ENCODE peak calls at places on chromosome 20, in eight cellular contexts. I is GM10248, Q is fibroblast of the conjunctiva, J is AG20443, X is AG08395, T is caudate nucleus, L is colonic mucosa, D is substantia nigra. R is an unnamed sample.

GRCh38 chr20:64238851-64239387 is 16.6 kb upstream of the PCMTD2 start:
- DNase-seq in L (no peak), Q (no peak), J (no peak), X (no peak), D (no peak), I (peak; percentile 87), T (no peak), R (no peak)

GRCh38 chr20:17854307-17854903 is 114.2 kb downstream of the SNX5 start:
- DNase-seq in L (peak; percentile 84), X (peak; percentile 63), J (peak; percentile 69), D (peak; percentile 62), I (no peak), T (no peak), Q (no peak), R (peak; percentile 43)

GRCh38 chr20:38001981-38002380 is 31.3 kb downstream of the TTI1 start:
- DNase-seq in Q (no peak), D (no peak), T (no peak), I (no peak), X (no peak), L (no peak), J (no peak), R (peak; percentile 37)

GRCh38 chr20:19564261-19564660 is 193.8 kb upstream of the RIN2 start:
- DNase-seq in I (no peak), T (no peak), J (no peak), L (no peak), Q (no peak), D (no peak), X (no peak), R (no peak)

GRCh38 chr20:25315418-25316210 is 67.7 kb downstream of the PYGB start:
- DNase-seq in X (peak; percentile 39), D (no peak), L (no peak), T (no peak), J (peak; percentile 68), I (no peak), Q (no peak), R (peak; percentile 88)

GRCh38 chr20:61262036-61262435 is 10.0 kb downstream of the CDH4 start:
- DNase-seq in T (no peak), X (no peak), J (no peak), D (no peak), L (no peak), Q (no peak), I (no peak), R (no peak)

GRCh38 chr20:20084296-20084752 is 32.0 kb downstream of the CFAP61 start:
- DNase-seq in Q (no peak), T (peak; percentile 48), I (no peak), J (no peak), D (no peak), L (no peak), X (no peak), R (no peak)

GRCh38 chr20:31560900-31561598 is 44.0 kb upstream of the ID1 start:
- DNase-seq in D (no peak), L (no peak), X (peak; percentile 94), J (peak; percentile 88), T (no peak), I (no peak), Q (peak; percentile 89), R (peak; percentile 97)

GRCh38 chr20:49437057-49437456 is 45.4 kb downstream of the KCNB1 start:
- DNase-seq in I (no peak), T (no peak), J (no peak), X (no peak), D (no peak), L (no peak), Q (no peak), R (no peak)

GRCh38 chr20:50642288-50642803 is 49.0 kb downstream of the RIPOR3 start:
- DNase-seq in I (no peak), D (no peak), X (no peak), J (no peak), T (no peak), Q (no peak), L (no peak), R (no peak)

GRCh38 chr20:12455152-12455551 is 537.5 kb downstream of the BTBD3 start:
- DNase-seq in X (no peak), J (no peak), T (no peak), L (peak; percentile 31), I (no peak), D (no peak), Q (no peak), R (no peak)

GRCh38 chr20:5835234-5835845 is 85.1 kb downstream of the SHLD1 start:
- DNase-seq in X (peak; percentile 58), D (no peak), I (no peak), T (no peak), J (peak; percentile 66), Q (peak; percentile 31), L (no peak), R (peak; percentile 67)

GRCh38 chr20:34651200-34651599 is 25.7 kb downstream of the PIGU start:
- DNase-seq in L (no peak), Q (no peak), D (no peak), X (no peak), T (no peak), I (no peak), J (no peak), R (no peak)

R was measured in HT1080.